ENCODE peak calls at places on chromosomes 13 and 19, in nine cellular contexts. Y is anterior cingulate cortex; N is iris pigment epithelial cell; W is T-helper 9 cell; F is naive B cell; D is CD8-positive, alpha-beta T cell; T is T-cell; C is hypothalamus; U is OCI-LY7. P is an unnamed sample.

GRCh38 chr13:93932901-93933300 is 546.6 kb downstream of the DCT start:
- DNase-seq in Y (no peak), N (no peak), W (no peak), F (no peak), D (no peak), T (no peak), C (no peak), U (no peak), P (no peak)

GRCh38 chr13:110560606-110561334 is 752 bp downstream of the RAB20 start:
- DNase-seq in Y (peak), N (peak), W (no peak), F (peak), D (no peak), T (no peak), C (no peak), U (no peak), P (peak)

GRCh38 chr13:63425131-63425530 is 2009.5 kb upstream of the PCDH20 start:
- DNase-seq in Y (no peak), N (peak), W (no peak), F (no peak), D (no peak), T (no peak), C (no peak), U (no peak), P (no peak)

GRCh38 chr13:36736119-36736726 is 62.4 kb downstream of the SERTM1 start:
- DNase-seq in Y (peak), N (peak), W (peak), F (peak), D (peak), T (peak), C (peak), U (peak), P (no peak)

GRCh38 chr13:29924482-29924884 is 74.1 kb upstream of the UBL3 start:
- DNase-seq in Y (no peak), N (peak), W (no peak), F (no peak), D (no peak), T (no peak), C (no peak), U (no peak), P (no peak)

GRCh38 chr13:112194167-112194530 is 127.2 kb downstream of the SOX1 start:
- DNase-seq in Y (no peak), N (no peak), W (no peak), F (no peak), D (no peak), T (no peak), C (no peak), U (no peak), P (no peak)

GRCh38 chr13:71831716-71832115 is 35.3 kb downstream of the DACH1 start:
- DNase-seq in Y (no peak), N (no peak), W (no peak), F (no peak), D (no peak), T (no peak), C (no peak), U (no peak), P (no peak)

GRCh38 chr19:383922-384800 is 24.8 kb downstream of the C2CD4C start:
- DNase-seq in Y (no peak), N (no peak), W (no peak), F (no peak), D (no peak), T (no peak), C (no peak), U (no peak), P (peak)

GRCh38 chr13:41462427-41462826 is 5.1 kb downstream of the RGCC start:
- DNase-seq in Y (no peak), N (no peak), W (no peak), F (no peak), D (no peak), T (no peak), C (no peak), U (peak), P (no peak)

GRCh38 chr19:18415177-18415867 is 3.9 kb upstream of the SSBP4 start:
- DNase-seq in Y (peak), N (peak), W (no peak), F (no peak), D (no peak), T (no peak), C (peak), U (no peak), P (peak)

GRCh38 chr13:54775501-54776191 is 1747.0 kb downstream of the OLFM4 start:
- DNase-seq in Y (no peak), N (no peak), W (no peak), F (no peak), D (no peak), T (no peak), C (no peak), U (no peak), P (peak)